ENCODE peak calls at places on chromosomes 5 and 9, in four cellular contexts. T is tibial nerve, F is fibroblast of lung, K is MG63. W is an unnamed sample. For H3K27me3, the result is how much of the 10 kb centered on the place peaks cover.

GRCh38 chr5:150181766-150182545 is 7.9 kb upstream of the SLC6A7 start:
- DNase-seq in T (no peak), F (no peak), K (no peak), W (no peak)

GRCh38 chr5:141780240-141780951 is 97.8 kb downstream of the PCDH1 start:
- DNase-seq in T (no peak), F (no peak), K (no peak), W (peak)

GRCh38 chr5:150541895-150542294 is 34.0 kb downstream of the NDST1 start:
- DNase-seq in T (no peak), F (no peak), K (no peak), W (no peak)

GRCh38 chr5:94562327-94562971 is 56.0 kb downstream of the KIAA0825 start:
- DNase-seq in T (no peak), F (no peak), K (no peak), W (no peak)

GRCh38 chr5:104412649-104413240 is 850.2 kb upstream of the NUDT12 start:
- DNase-seq in T (no peak), F (peak), K (peak), W (peak)

GRCh38 chr9:136567651-136568287 is 21.9 kb upstream of the NOTCH1 start:
- DNase-seq in T (no peak), F (peak), K (peak), W (peak)

GRCh38 chr5:44983006-44983405 is 174.3 kb downstream of the MRPS30 start:
- DNase-seq in T (no peak), F (peak), K (no peak), W (peak)

GRCh38 chr5:35003018-35003957 is 44.5 kb downstream of the AGXT2 start:
- DNase-seq in T (peak), F (peak), K (peak), W (peak)

GRCh38 chr9:123346026-123346425 is 10.0 kb upstream of the CRB2 start:
- DNase-seq in T (no peak), F (no peak), K (no peak), W (no peak)

GRCh38 chr9:121498487-121499176 is 1.0 kb downstream of the GGTA1 start:
- DNase-seq in T (no peak), F (peak), K (peak), W (peak)

GRCh38 chr5:55176176-55176818 is 3.3 kb upstream of the CDC20B start:
- DNase-seq in T (no peak), F (peak), K (peak), W (peak)
- H3K27me3 ChIP-seq in T (half or more), F (under half), K (under half), W (half or more)

DNA sequence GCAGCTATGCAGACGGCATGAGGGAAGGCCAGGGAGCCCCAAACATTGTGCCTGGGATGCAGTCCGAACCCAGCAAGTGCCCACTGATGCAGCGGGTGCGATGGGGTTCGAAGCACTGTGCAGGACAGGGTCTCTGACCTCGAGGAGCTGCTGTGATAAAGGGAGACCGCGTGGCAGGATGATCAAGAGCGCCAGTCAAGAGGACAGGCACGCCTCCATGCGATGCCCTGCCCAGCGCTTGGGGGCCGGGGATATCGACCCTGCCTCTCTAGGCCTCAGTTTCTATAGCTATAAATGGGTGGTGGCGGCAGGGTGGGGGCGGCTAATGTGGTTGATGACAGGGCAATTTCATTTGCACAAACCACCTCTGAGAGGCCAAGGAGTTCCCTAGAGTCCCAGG is 84.7 kb upstream of the BARHL1 start:
- DNase-seq in T (no peak), F (no peak), K (no peak), W (no peak)
- H3K27me3 ChIP-seq in T (under half), F (under half), K (under half), W (under half)

DNA sequence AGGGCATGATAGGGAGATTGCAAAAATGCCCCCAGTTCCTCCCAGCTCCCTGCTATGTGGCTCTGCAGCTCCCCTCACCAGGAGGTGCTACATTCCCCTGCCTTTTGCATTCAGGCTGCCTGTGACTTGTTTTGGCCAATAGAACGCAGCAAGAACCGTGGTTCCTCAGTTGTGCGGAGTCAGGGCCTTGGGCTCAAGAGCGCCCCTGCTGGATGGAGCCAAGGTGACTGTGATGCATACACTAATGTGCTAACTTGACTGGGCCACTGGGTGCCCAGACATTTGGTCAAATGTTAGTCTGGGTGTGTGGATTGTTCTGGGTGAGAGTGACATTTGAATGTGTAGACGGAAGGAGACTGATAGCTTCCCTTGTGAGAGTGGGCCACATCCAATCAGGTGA is 123.3 kb upstream of the MVB12B start:
- DNase-seq in T (no peak), F (no peak), K (no peak), W (no peak)
- H3K27me3 ChIP-seq in T (under half), F (under half), K (under half), W (under half)

GRCh38 chr9:133579601-133580415 is 29.4 kb downstream of the FAM163B start:
- DNase-seq in T (no peak), F (no peak), K (no peak), W (no peak)
- H3K27me3 ChIP-seq in T (half or more), F (under half), K (under half), W (under half)

GRCh38 chr9:37001461-37001860 is 32.6 kb downstream of the PAX5 start:
- DNase-seq in T (no peak), F (no peak), K (no peak), W (peak)

GRCh38 chr9:36997414-36997813 is 36.7 kb downstream of the PAX5 start:
- DNase-seq in T (no peak), F (no peak), K (peak), W (peak)

GRCh38 chr9:37002413-37003217 is 31.5 kb downstream of the PAX5 start:
- DNase-seq in T (no peak), F (no peak), K (no peak), W (peak)

GRCh38 chr9:37002036-37002412 is 32.0 kb downstream of the PAX5 start:
- DNase-seq in T (no peak), F (no peak), K (no peak), W (no peak)

GRCh38 chr9:36999728-37000333 is 34.2 kb downstream of the PAX5 start:
- DNase-seq in T (no peak), F (no peak), K (no peak), W (no peak)
- H3K27me3 ChIP-seq in T (half or more), F (under half), K (under half), W (half or more)

W was measured in neural progenitor cell.